ENCODE peak calls at places on chromosomes 1 and 21, in seven cellular contexts. One of them, this sample, is unnamed.

GRCh38 chr1:35524106-35524505 is 33.1 kb downstream of the KIAA0319L start:
- DNase-seq in heart left ventricle: no peak
- DNase-seq in IMR-90: no peak
- DNase-seq in lower lobe of right lung: no peak
- DNase-seq in ovary: no peak
- DNase-seq in esophagus squamous epithelium: no peak
- DNase-seq in endothelial cell of umbilical vein: no peak
- DNase-seq in this sample: no peak

GRCh38 chr1:37157634-37158033 is 123.3 kb upstream of the GRIK3 start:
- DNase-seq in heart left ventricle: no peak
- DNase-seq in IMR-90: no peak
- DNase-seq in lower lobe of right lung: no peak
- DNase-seq in ovary: no peak
- DNase-seq in esophagus squamous epithelium: no peak
- DNase-seq in endothelial cell of umbilical vein: no peak
- DNase-seq in this sample: no peak

GRCh38 chr21:28687571-28687970 is 305.1 kb downstream of the LTN1 start:
- DNase-seq in heart left ventricle: no peak
- DNase-seq in IMR-90: no peak
- DNase-seq in lower lobe of right lung: no peak
- DNase-seq in ovary: no peak
- DNase-seq in esophagus squamous epithelium: no peak
- DNase-seq in endothelial cell of umbilical vein: no peak
- DNase-seq in this sample: no peak

GRCh38 chr1:242005866-242006565 is 7.1 kb upstream of the MAP1LC3C start:
- DNase-seq in heart left ventricle: no peak
- DNase-seq in IMR-90: no peak
- DNase-seq in lower lobe of right lung: no peak
- DNase-seq in ovary: no peak
- DNase-seq in esophagus squamous epithelium: no peak
- DNase-seq in endothelial cell of umbilical vein: no peak
- DNase-seq in this sample: no peak

GRCh38 chr21:43192501-43193081 is 23.8 kb downstream of the CRYAA start:
- DNase-seq in heart left ventricle: no peak
- DNase-seq in IMR-90: no peak
- DNase-seq in lower lobe of right lung: no peak
- DNase-seq in ovary: peak; percentile 8
- DNase-seq in esophagus squamous epithelium: no peak
- DNase-seq in endothelial cell of umbilical vein: no peak
- DNase-seq in this sample: no peak

GRCh38 chr1:65309317-65310077 is at the start of gene DNAJC6:
- DNase-seq in heart left ventricle: peak; percentile 79
- DNase-seq in IMR-90: peak; percentile 42
- DNase-seq in lower lobe of right lung: peak; percentile 75
- DNase-seq in ovary: peak; percentile 79
- DNase-seq in esophagus squamous epithelium: no peak
- DNase-seq in endothelial cell of umbilical vein: peak; percentile 67
- DNase-seq in this sample: peak; percentile 74

GRCh38 chr1:9942399-9942938 is 722 bp downstream of the LZIC start:
- DNase-seq in heart left ventricle: no peak
- DNase-seq in IMR-90: peak; percentile 72
- DNase-seq in lower lobe of right lung: no peak
- DNase-seq in ovary: no peak
- DNase-seq in esophagus squamous epithelium: no peak
- DNase-seq in endothelial cell of umbilical vein: peak; percentile 71
- DNase-seq in this sample: no peak

GRCh38 chr21:45085700-45086099 is 11.3 kb downstream of the ADARB1 start:
- DNase-seq in heart left ventricle: no peak
- DNase-seq in IMR-90: no peak
- DNase-seq in lower lobe of right lung: no peak
- DNase-seq in ovary: no peak
- DNase-seq in esophagus squamous epithelium: no peak
- DNase-seq in endothelial cell of umbilical vein: no peak
- DNase-seq in this sample: no peak

GRCh38 chr1:23010734-23011449 is 4.8 kb downstream of the TEX46 start:
- DNase-seq in heart left ventricle: no peak
- DNase-seq in IMR-90: peak; percentile 56
- DNase-seq in lower lobe of right lung: no peak
- DNase-seq in ovary: no peak
- DNase-seq in esophagus squamous epithelium: no peak
- DNase-seq in endothelial cell of umbilical vein: no peak
- DNase-seq in this sample: no peak

GRCh38 chr1:3762151-3762872 is 10.1 kb downstream of the CCDC27 start:
- DNase-seq in heart left ventricle: no peak
- DNase-seq in IMR-90: no peak
- DNase-seq in lower lobe of right lung: no peak
- DNase-seq in ovary: no peak
- DNase-seq in esophagus squamous epithelium: no peak
- DNase-seq in endothelial cell of umbilical vein: no peak
- DNase-seq in this sample: no peak

GRCh38 chr21:45357436-45358260 is 47.3 kb upstream of the COL18A1 start:
- DNase-seq in heart left ventricle: peak; percentile 74
- DNase-seq in IMR-90: no peak
- DNase-seq in lower lobe of right lung: peak; percentile 52
- DNase-seq in ovary: peak; percentile 72
- DNase-seq in esophagus squamous epithelium: no peak
- DNase-seq in endothelial cell of umbilical vein: no peak
- DNase-seq in this sample: no peak

GRCh38 chr1:6646499-6647148 is 22.0 kb downstream of the THAP3 start:
- DNase-seq in heart left ventricle: no peak
- DNase-seq in IMR-90: peak; percentile 54
- DNase-seq in lower lobe of right lung: no peak
- DNase-seq in ovary: no peak
- DNase-seq in esophagus squamous epithelium: no peak
- DNase-seq in endothelial cell of umbilical vein: peak; percentile 47
- DNase-seq in this sample: no peak

GRCh38 chr1:15156807-15157380 is 3.3 kb downstream of the TMEM51 start:
- DNase-seq in heart left ventricle: no peak
- DNase-seq in IMR-90: no peak
- DNase-seq in lower lobe of right lung: no peak
- DNase-seq in ovary: no peak
- DNase-seq in esophagus squamous epithelium: no peak
- DNase-seq in endothelial cell of umbilical vein: no peak
- DNase-seq in this sample: no peak

GRCh38 chr1:169371400-169371799 is 3.4 kb downstream of the BLZF1 start:
- DNase-seq in heart left ventricle: no peak
- DNase-seq in IMR-90: no peak
- DNase-seq in lower lobe of right lung: no peak
- DNase-seq in ovary: no peak
- DNase-seq in esophagus squamous epithelium: no peak
- DNase-seq in endothelial cell of umbilical vein: no peak
- DNase-seq in this sample: no peak

GRCh38 chr1:16989676-16990391 is 9.4 kb upstream of the MFAP2 start:
- DNase-seq in heart left ventricle: no peak
- DNase-seq in IMR-90: no peak
- DNase-seq in lower lobe of right lung: no peak
- DNase-seq in ovary: no peak
- DNase-seq in esophagus squamous epithelium: no peak
- DNase-seq in endothelial cell of umbilical vein: no peak
- DNase-seq in this sample: no peak

GRCh38 chr1:112956503-112957132 is 622 bp upstream of the SLC16A1 start:
- DNase-seq in heart left ventricle: peak; percentile 57
- DNase-seq in IMR-90: no peak
- DNase-seq in lower lobe of right lung: peak; percentile 53
- DNase-seq in ovary: no peak
- DNase-seq in esophagus squamous epithelium: no peak
- DNase-seq in endothelial cell of umbilical vein: no peak
- DNase-seq in this sample: no peak

GRCh38 chr1:109639063-109639840 is 16.6 kb upstream of the GSTM4 start:
- DNase-seq in heart left ventricle: no peak
- DNase-seq in IMR-90: no peak
- DNase-seq in lower lobe of right lung: no peak
- DNase-seq in ovary: no peak
- DNase-seq in esophagus squamous epithelium: no peak
- DNase-seq in endothelial cell of umbilical vein: no peak
- DNase-seq in this sample: no peak

GRCh38 chr21:46550511-46550941 is 54.4 kb downstream of the S100B start:
- DNase-seq in heart left ventricle: no peak
- DNase-seq in IMR-90: no peak
- DNase-seq in lower lobe of right lung: no peak
- DNase-seq in ovary: no peak
- DNase-seq in esophagus squamous epithelium: no peak
- DNase-seq in endothelial cell of umbilical vein: no peak
- DNase-seq in this sample: peak; percentile 54

GRCh38 chr1:98323906-98324358 is 337.6 kb upstream of the SNX7 start:
- DNase-seq in heart left ventricle: peak; percentile 38
- DNase-seq in IMR-90: peak; percentile 96
- DNase-seq in lower lobe of right lung: no peak
- DNase-seq in ovary: no peak
- DNase-seq in esophagus squamous epithelium: no peak
- DNase-seq in endothelial cell of umbilical vein: peak; percentile 86
- DNase-seq in this sample: peak; percentile 73

GRCh38 chr1:21937372-21938121 is 437 bp upstream of the HSPG2 start:
- DNase-seq in heart left ventricle: peak; percentile 93
- DNase-seq in IMR-90: peak; percentile 78
- DNase-seq in lower lobe of right lung: peak; percentile 85
- DNase-seq in ovary: peak; percentile 93
- DNase-seq in esophagus squamous epithelium: no peak
- DNase-seq in endothelial cell of umbilical vein: peak; percentile 82
- DNase-seq in this sample: peak; percentile 89
- H3K4me1 ChIP-seq in heart left ventricle: peaks cover 44% of the 10 kb centered on the region
- H3K4me1 ChIP-seq in IMR-90: peaks cover 34% of the 10 kb centered on the region
- H3K4me1 ChIP-seq in lower lobe of right lung: peaks cover 65% of the 10 kb centered on the region
- H3K4me1 ChIP-seq in ovary: peaks cover 19% of the 10 kb centered on the region
- H3K4me1 ChIP-seq in esophagus squamous epithelium: peaks cover 95% of the 10 kb centered on the region
- H3K4me1 ChIP-seq in endothelial cell of umbilical vein: peaks cover 51% of the 10 kb centered on the region
- H3K4me1 ChIP-seq in this sample: no peaks in the 10 kb centered on the region

GRCh38 chr1:202143768-202144509 is 598 bp downstream of the ARL8A start:
- DNase-seq in heart left ventricle: peak; percentile 61
- DNase-seq in IMR-90: no peak
- DNase-seq in lower lobe of right lung: peak; percentile 75
- DNase-seq in ovary: peak; percentile 67
- DNase-seq in esophagus squamous epithelium: no peak
- DNase-seq in endothelial cell of umbilical vein: peak; percentile 30
- DNase-seq in this sample: peak; percentile 75

GRCh38 chr1:202146279-202146678 is 1.7 kb upstream of the ARL8A start:
- DNase-seq in heart left ventricle: no peak
- DNase-seq in IMR-90: no peak
- DNase-seq in lower lobe of right lung: no peak
- DNase-seq in ovary: no peak
- DNase-seq in esophagus squamous epithelium: no peak
- DNase-seq in endothelial cell of umbilical vein: no peak
- DNase-seq in this sample: no peak

GRCh38 chr1:202145325-202146140 is 996 bp upstream of the ARL8A start:
- DNase-seq in heart left ventricle: peak; percentile 11
- DNase-seq in IMR-90: no peak
- DNase-seq in lower lobe of right lung: no peak
- DNase-seq in ovary: no peak
- DNase-seq in esophagus squamous epithelium: no peak
- DNase-seq in endothelial cell of umbilical vein: peak; percentile 30
- DNase-seq in this sample: no peak

GRCh38 chr1:202143011-202143767 is 1.3 kb downstream of the ARL8A start:
- DNase-seq in heart left ventricle: no peak
- DNase-seq in IMR-90: no peak
- DNase-seq in lower lobe of right lung: peak; percentile 69
- DNase-seq in ovary: no peak
- DNase-seq in esophagus squamous epithelium: no peak
- DNase-seq in endothelial cell of umbilical vein: peak; percentile 14
- DNase-seq in this sample: peak; percentile 75

DNA sequence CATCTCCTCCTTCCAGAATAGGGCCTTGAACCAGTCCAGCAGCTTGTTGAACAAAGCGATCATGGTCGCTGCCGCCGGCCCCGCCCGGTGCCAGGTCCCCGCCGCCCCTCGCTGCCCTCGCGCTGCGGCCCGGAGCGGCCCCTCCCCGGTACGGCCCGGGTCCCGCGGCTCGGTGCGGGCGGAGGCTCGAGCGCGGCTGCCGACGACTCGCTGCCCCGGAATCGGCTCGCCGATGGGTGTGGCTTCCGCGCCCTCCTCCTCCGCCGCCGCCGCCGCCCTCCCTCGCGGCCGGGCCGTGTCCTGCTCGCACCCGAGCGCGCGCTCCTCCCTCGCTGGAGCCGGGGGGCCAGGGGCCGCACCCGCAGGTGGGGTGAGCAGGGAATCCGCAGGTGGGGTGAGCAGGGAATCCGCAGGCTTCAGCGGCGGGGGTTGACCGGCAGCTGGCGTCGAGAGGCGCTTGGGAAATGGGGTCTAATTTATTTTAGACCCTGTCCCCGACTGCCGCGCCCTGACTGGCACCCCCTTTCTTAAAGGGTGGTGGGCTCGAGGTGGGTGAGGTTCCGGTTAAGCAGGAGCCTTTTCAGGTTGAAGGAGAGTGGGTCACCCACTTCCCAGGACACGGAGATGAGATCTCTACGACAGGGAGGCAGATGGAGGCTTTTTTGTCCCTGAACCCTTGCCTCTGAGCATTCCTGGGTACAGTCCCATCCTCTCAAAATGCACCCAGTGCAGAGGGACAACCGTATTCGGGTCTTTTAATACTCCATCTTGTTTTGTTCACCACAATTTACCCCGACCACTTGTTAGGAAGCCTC is at the start of gene ARL8A:
- DNase-seq in heart left ventricle: peak; percentile 85
- DNase-seq in IMR-90: peak; percentile 10
- DNase-seq in lower lobe of right lung: peak; percentile 84
- DNase-seq in ovary: peak; percentile 82
- DNase-seq in esophagus squamous epithelium: no peak
- DNase-seq in endothelial cell of umbilical vein: peak; percentile 39
- DNase-seq in this sample: peak; percentile 92
- H3K27ac ChIP-seq in heart left ventricle: peak within 1 kb of the TSS; percentile 94
- H3K27ac ChIP-seq in IMR-90: peak within 1 kb of the TSS; percentile 92
- H3K27ac ChIP-seq in lower lobe of right lung: peak within 1 kb of the TSS; percentile 94
- H3K27ac ChIP-seq in ovary: peak within 1 kb of the TSS; percentile 92
- H3K27ac ChIP-seq in esophagus squamous epithelium: peak within 1 kb of the TSS; percentile 94
- H3K27ac ChIP-seq in endothelial cell of umbilical vein: peak within 1 kb of the TSS; percentile 52
- H3K27ac ChIP-seq in this sample: peak within 1 kb of the TSS; percentile 38

DNA sequence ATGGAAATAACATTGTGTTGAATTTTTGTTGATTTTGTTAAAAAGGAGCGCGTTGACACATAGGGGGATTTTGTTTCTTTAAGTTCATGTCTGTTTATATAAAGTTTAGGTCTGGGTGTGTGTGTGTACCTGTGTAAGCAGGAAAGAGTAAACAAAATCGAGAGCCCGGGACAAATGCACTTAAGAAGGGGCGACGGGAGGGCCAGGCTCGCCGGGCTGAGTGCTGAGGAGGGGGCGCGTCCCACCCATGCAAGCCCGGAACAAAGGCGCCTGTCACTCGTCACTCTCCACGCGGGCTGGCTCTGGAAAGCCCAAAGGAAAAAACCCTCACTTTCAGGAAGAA is 28.8 kb upstream of the TRIM17 start:
- DNase-seq in heart left ventricle: no peak
- DNase-seq in IMR-90: no peak
- DNase-seq in lower lobe of right lung: no peak
- DNase-seq in ovary: no peak
- DNase-seq in esophagus squamous epithelium: no peak
- DNase-seq in endothelial cell of umbilical vein: peak; percentile 6
- DNase-seq in this sample: no peak
- H3K27me3 ChIP-seq in heart left ventricle: peaks cover 62% of the 10 kb centered on the region
- H3K27me3 ChIP-seq in IMR-90: peaks cover 48% of the 10 kb centered on the region
- H3K27me3 ChIP-seq in lower lobe of right lung: peaks cover 70% of the 10 kb centered on the region
- H3K27me3 ChIP-seq in ovary: no peaks in the 10 kb centered on the region
- H3K27me3 ChIP-seq in esophagus squamous epithelium: peaks cover 7% of the 10 kb centered on the region
- H3K27me3 ChIP-seq in endothelial cell of umbilical vein: peaks cover 32% of the 10 kb centered on the region
- H3K27me3 ChIP-seq in this sample: no peaks in the 10 kb centered on the region

DNA sequence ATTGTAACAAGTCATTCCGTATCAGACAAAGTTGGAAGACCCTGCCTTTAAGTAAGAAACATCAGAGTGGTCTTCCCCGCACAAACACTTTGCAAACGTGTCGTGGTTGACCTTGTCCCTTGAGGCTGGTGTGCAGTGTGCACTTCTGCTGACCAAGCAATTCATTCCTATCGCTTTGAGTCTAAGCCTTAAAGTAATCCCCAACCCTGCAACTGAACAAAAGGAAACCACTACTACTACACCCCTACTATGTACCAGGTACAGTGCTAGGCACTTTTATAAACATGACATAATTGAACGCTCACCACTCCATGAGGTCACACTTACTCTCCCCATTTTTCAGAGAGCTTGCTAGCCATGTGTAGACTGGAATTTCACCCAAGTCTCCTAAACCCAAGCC is 10.6 kb downstream of the ITPKB start:
- DNase-seq in heart left ventricle: no peak
- DNase-seq in IMR-90: no peak
- DNase-seq in lower lobe of right lung: no peak
- DNase-seq in ovary: no peak
- DNase-seq in esophagus squamous epithelium: no peak
- DNase-seq in endothelial cell of umbilical vein: no peak
- DNase-seq in this sample: no peak
- H3K4me1 ChIP-seq in heart left ventricle: peaks cover 43% of the 10 kb centered on the region
- H3K4me1 ChIP-seq in IMR-90: peaks cover 6% of the 10 kb centered on the region
- H3K4me1 ChIP-seq in lower lobe of right lung: peaks cover 95% of the 10 kb centered on the region
- H3K4me1 ChIP-seq in ovary: peaks cover 12% of the 10 kb centered on the region
- H3K4me1 ChIP-seq in esophagus squamous epithelium: peaks cover 95% of the 10 kb centered on the region
- H3K4me1 ChIP-seq in endothelial cell of umbilical vein: peaks cover 8% of the 10 kb centered on the region
- H3K4me1 ChIP-seq in this sample: no peaks in the 10 kb centered on the region